ENCODE peak calls at places on chromosomes 6 and 20, in ten cellular contexts. One of them, this sample, is unnamed.

GRCh38 chr6:147808631-147809030 is 300.1 kb downstream of the SAMD5 start:
- DNase-seq in CMK: no peak
- DNase-seq in ELF-1: no peak
- DNase-seq in neural progenitor cell: no peak
- DNase-seq in activated CD4-positive, alpha-beta T cell treated with anti-CD3 and anti-CD28 coated beads, Interleukin-2, amount 10 ng/mL, durations not matched to agents 7 days and 5 days: no peak
- DNase-seq in effector CD8-positive, alpha-beta T cell: no peak
- DNase-seq in AG08395: no peak
- DNase-seq in vagina: no peak
- DNase-seq in mesothelial cell of epicardium: no peak
- DNase-seq in GM20000: no peak
- DNase-seq in this sample: no peak

GRCh38 chr20:3180319-3180718 is 7.0 kb upstream of the LZTS3 start:
- DNase-seq in CMK: no peak
- DNase-seq in ELF-1: no peak
- DNase-seq in neural progenitor cell: no peak
- DNase-seq in activated CD4-positive, alpha-beta T cell treated with anti-CD3 and anti-CD28 coated beads, Interleukin-2, amount 10 ng/mL, durations not matched to agents 7 days and 5 days: no peak
- DNase-seq in effector CD8-positive, alpha-beta T cell: no peak
- DNase-seq in AG08395: no peak
- DNase-seq in vagina: no peak
- DNase-seq in mesothelial cell of epicardium: no peak
- DNase-seq in GM20000: no peak
- DNase-seq in this sample: no peak

GRCh38 chr20:11001767-11002540 is 328.2 kb upstream of the JAG1 start:
- DNase-seq in CMK: no peak
- DNase-seq in ELF-1: no peak
- DNase-seq in neural progenitor cell: no peak
- DNase-seq in activated CD4-positive, alpha-beta T cell treated with anti-CD3 and anti-CD28 coated beads, Interleukin-2, amount 10 ng/mL, durations not matched to agents 7 days and 5 days: no peak
- DNase-seq in effector CD8-positive, alpha-beta T cell: no peak
- DNase-seq in AG08395: peak
- DNase-seq in vagina: no peak
- DNase-seq in mesothelial cell of epicardium: no peak
- DNase-seq in GM20000: no peak
- DNase-seq in this sample: no peak

GRCh38 chr6:89237158-89237557 is 20.0 kb upstream of the GABRR1 start:
- DNase-seq in CMK: no peak
- DNase-seq in ELF-1: no peak
- DNase-seq in neural progenitor cell: no peak
- DNase-seq in activated CD4-positive, alpha-beta T cell treated with anti-CD3 and anti-CD28 coated beads, Interleukin-2, amount 10 ng/mL, durations not matched to agents 7 days and 5 days: no peak
- DNase-seq in effector CD8-positive, alpha-beta T cell: no peak
- DNase-seq in AG08395: no peak
- DNase-seq in vagina: no peak
- DNase-seq in mesothelial cell of epicardium: no peak
- DNase-seq in GM20000: no peak
- DNase-seq in this sample: no peak

GRCh38 chr6:69827491-69827890 is 30.7 kb upstream of the LMBRD1 start:
- DNase-seq in CMK: no peak
- DNase-seq in ELF-1: no peak
- DNase-seq in neural progenitor cell: no peak
- DNase-seq in activated CD4-positive, alpha-beta T cell treated with anti-CD3 and anti-CD28 coated beads, Interleukin-2, amount 10 ng/mL, durations not matched to agents 7 days and 5 days: no peak
- DNase-seq in effector CD8-positive, alpha-beta T cell: no peak
- DNase-seq in AG08395: peak
- DNase-seq in vagina: no peak
- DNase-seq in mesothelial cell of epicardium: no peak
- DNase-seq in GM20000: no peak
- DNase-seq in this sample: no peak

GRCh38 chr20:46111028-46111835 is 6.9 kb upstream of the CD40 start:
- DNase-seq in CMK: no peak
- DNase-seq in ELF-1: no peak
- DNase-seq in neural progenitor cell: no peak
- DNase-seq in activated CD4-positive, alpha-beta T cell treated with anti-CD3 and anti-CD28 coated beads, Interleukin-2, amount 10 ng/mL, durations not matched to agents 7 days and 5 days: peak
- DNase-seq in effector CD8-positive, alpha-beta T cell: no peak
- DNase-seq in AG08395: no peak
- DNase-seq in vagina: no peak
- DNase-seq in mesothelial cell of epicardium: no peak
- DNase-seq in GM20000: peak
- DNase-seq in this sample: no peak

GRCh38 chr6:11366934-11367637 is 134.6 kb upstream of the NEDD9 start:
- DNase-seq in CMK: no peak
- DNase-seq in ELF-1: no peak
- DNase-seq in neural progenitor cell: peak
- DNase-seq in activated CD4-positive, alpha-beta T cell treated with anti-CD3 and anti-CD28 coated beads, Interleukin-2, amount 10 ng/mL, durations not matched to agents 7 days and 5 days: no peak
- DNase-seq in effector CD8-positive, alpha-beta T cell: no peak
- DNase-seq in AG08395: peak
- DNase-seq in vagina: no peak
- DNase-seq in mesothelial cell of epicardium: no peak
- DNase-seq in GM20000: no peak
- DNase-seq in this sample: no peak

GRCh38 chr6:1950631-1951030 is 294.8 kb downstream of the GMDS start:
- DNase-seq in CMK: no peak
- DNase-seq in ELF-1: no peak
- DNase-seq in neural progenitor cell: no peak
- DNase-seq in activated CD4-positive, alpha-beta T cell treated with anti-CD3 and anti-CD28 coated beads, Interleukin-2, amount 10 ng/mL, durations not matched to agents 7 days and 5 days: no peak
- DNase-seq in effector CD8-positive, alpha-beta T cell: no peak
- DNase-seq in AG08395: no peak
- DNase-seq in vagina: no peak
- DNase-seq in mesothelial cell of epicardium: no peak
- DNase-seq in GM20000: no peak
- DNase-seq in this sample: no peak

GRCh38 chr6:16805190-16805860 is 44.1 kb upstream of the ATXN1 start:
- DNase-seq in CMK: no peak
- DNase-seq in ELF-1: peak
- DNase-seq in neural progenitor cell: no peak
- DNase-seq in activated CD4-positive, alpha-beta T cell treated with anti-CD3 and anti-CD28 coated beads, Interleukin-2, amount 10 ng/mL, durations not matched to agents 7 days and 5 days: no peak
- DNase-seq in effector CD8-positive, alpha-beta T cell: no peak
- DNase-seq in AG08395: no peak
- DNase-seq in vagina: no peak
- DNase-seq in mesothelial cell of epicardium: no peak
- DNase-seq in GM20000: no peak
- DNase-seq in this sample: no peak

GRCh38 chr6:133341607-133342158 is 100.5 kb downstream of the EYA4 start:
- DNase-seq in CMK: no peak
- DNase-seq in ELF-1: no peak
- DNase-seq in neural progenitor cell: no peak
- DNase-seq in activated CD4-positive, alpha-beta T cell treated with anti-CD3 and anti-CD28 coated beads, Interleukin-2, amount 10 ng/mL, durations not matched to agents 7 days and 5 days: no peak
- DNase-seq in effector CD8-positive, alpha-beta T cell: no peak
- DNase-seq in AG08395: no peak
- DNase-seq in vagina: no peak
- DNase-seq in mesothelial cell of epicardium: no peak
- DNase-seq in GM20000: no peak
- DNase-seq in this sample: no peak

GRCh38 chr6:40685771-40686170 is 98.6 kb upstream of the LRFN2 start:
- DNase-seq in CMK: no peak
- DNase-seq in ELF-1: no peak
- DNase-seq in neural progenitor cell: no peak
- DNase-seq in activated CD4-positive, alpha-beta T cell treated with anti-CD3 and anti-CD28 coated beads, Interleukin-2, amount 10 ng/mL, durations not matched to agents 7 days and 5 days: no peak
- DNase-seq in effector CD8-positive, alpha-beta T cell: no peak
- DNase-seq in AG08395: no peak
- DNase-seq in vagina: no peak
- DNase-seq in mesothelial cell of epicardium: no peak
- DNase-seq in GM20000: no peak
- DNase-seq in this sample: no peak

GRCh38 chr6:137147195-137147594 is 26.2 kb downstream of the IL22RA2 start:
- DNase-seq in CMK: no peak
- DNase-seq in ELF-1: no peak
- DNase-seq in neural progenitor cell: no peak
- DNase-seq in activated CD4-positive, alpha-beta T cell treated with anti-CD3 and anti-CD28 coated beads, Interleukin-2, amount 10 ng/mL, durations not matched to agents 7 days and 5 days: no peak
- DNase-seq in effector CD8-positive, alpha-beta T cell: no peak
- DNase-seq in AG08395: no peak
- DNase-seq in vagina: no peak
- DNase-seq in mesothelial cell of epicardium: no peak
- DNase-seq in GM20000: no peak
- DNase-seq in this sample: no peak

GRCh38 chr6:123655520-123656306 is 19.0 kb upstream of the TRDN start:
- DNase-seq in CMK: no peak
- DNase-seq in ELF-1: no peak
- DNase-seq in neural progenitor cell: no peak
- DNase-seq in activated CD4-positive, alpha-beta T cell treated with anti-CD3 and anti-CD28 coated beads, Interleukin-2, amount 10 ng/mL, durations not matched to agents 7 days and 5 days: no peak
- DNase-seq in effector CD8-positive, alpha-beta T cell: no peak
- DNase-seq in AG08395: no peak
- DNase-seq in vagina: no peak
- DNase-seq in mesothelial cell of epicardium: no peak
- DNase-seq in GM20000: peak
- DNase-seq in this sample: no peak

GRCh38 chr20:54794110-54794509 is 318.7 kb downstream of the DOK5 start:
- DNase-seq in CMK: no peak
- DNase-seq in ELF-1: peak
- DNase-seq in neural progenitor cell: no peak
- DNase-seq in activated CD4-positive, alpha-beta T cell treated with anti-CD3 and anti-CD28 coated beads, Interleukin-2, amount 10 ng/mL, durations not matched to agents 7 days and 5 days: no peak
- DNase-seq in effector CD8-positive, alpha-beta T cell: no peak
- DNase-seq in AG08395: no peak
- DNase-seq in vagina: no peak
- DNase-seq in mesothelial cell of epicardium: no peak
- DNase-seq in GM20000: no peak
- DNase-seq in this sample: no peak

GRCh38 chr6:134235937-134236751 is 81.8 kb downstream of the SGK1 start:
- DNase-seq in CMK: no peak
- DNase-seq in ELF-1: no peak
- DNase-seq in neural progenitor cell: no peak
- DNase-seq in activated CD4-positive, alpha-beta T cell treated with anti-CD3 and anti-CD28 coated beads, Interleukin-2, amount 10 ng/mL, durations not matched to agents 7 days and 5 days: no peak
- DNase-seq in effector CD8-positive, alpha-beta T cell: no peak
- DNase-seq in AG08395: peak
- DNase-seq in vagina: no peak
- DNase-seq in mesothelial cell of epicardium: no peak
- DNase-seq in GM20000: peak
- DNase-seq in this sample: no peak

GRCh38 chr6:151291145-151292055 is 51.6 kb downstream of the AKAP12 start:
- DNase-seq in CMK: no peak
- DNase-seq in ELF-1: peak
- DNase-seq in neural progenitor cell: peak
- DNase-seq in activated CD4-positive, alpha-beta T cell treated with anti-CD3 and anti-CD28 coated beads, Interleukin-2, amount 10 ng/mL, durations not matched to agents 7 days and 5 days: no peak
- DNase-seq in effector CD8-positive, alpha-beta T cell: no peak
- DNase-seq in AG08395: no peak
- DNase-seq in vagina: no peak
- DNase-seq in mesothelial cell of epicardium: peak
- DNase-seq in GM20000: no peak
- DNase-seq in this sample: no peak

GRCh38 chr20:37984018-37984785 is 49.1 kb downstream of the TTI1 start:
- DNase-seq in CMK: no peak
- DNase-seq in ELF-1: no peak
- DNase-seq in neural progenitor cell: no peak
- DNase-seq in activated CD4-positive, alpha-beta T cell treated with anti-CD3 and anti-CD28 coated beads, Interleukin-2, amount 10 ng/mL, durations not matched to agents 7 days and 5 days: no peak
- DNase-seq in effector CD8-positive, alpha-beta T cell: no peak
- DNase-seq in AG08395: no peak
- DNase-seq in vagina: peak
- DNase-seq in mesothelial cell of epicardium: no peak
- DNase-seq in GM20000: no peak
- DNase-seq in this sample: no peak

GRCh38 chr20:44644384-44645131 is 6.9 kb downstream of the ADA start:
- DNase-seq in CMK: no peak
- DNase-seq in ELF-1: no peak
- DNase-seq in neural progenitor cell: no peak
- DNase-seq in activated CD4-positive, alpha-beta T cell treated with anti-CD3 and anti-CD28 coated beads, Interleukin-2, amount 10 ng/mL, durations not matched to agents 7 days and 5 days: peak
- DNase-seq in effector CD8-positive, alpha-beta T cell: no peak
- DNase-seq in AG08395: no peak
- DNase-seq in vagina: no peak
- DNase-seq in mesothelial cell of epicardium: no peak
- DNase-seq in GM20000: peak
- DNase-seq in this sample: no peak

GRCh38 chr6:101089640-101090039 is 208.5 kb upstream of the ASCC3 start:
- DNase-seq in CMK: no peak
- DNase-seq in ELF-1: no peak
- DNase-seq in neural progenitor cell: no peak
- DNase-seq in activated CD4-positive, alpha-beta T cell treated with anti-CD3 and anti-CD28 coated beads, Interleukin-2, amount 10 ng/mL, durations not matched to agents 7 days and 5 days: no peak
- DNase-seq in effector CD8-positive, alpha-beta T cell: no peak
- DNase-seq in AG08395: no peak
- DNase-seq in vagina: no peak
- DNase-seq in mesothelial cell of epicardium: no peak
- DNase-seq in GM20000: no peak
- DNase-seq in this sample: no peak

GRCh38 chr6:150373260-150373701 is 4.5 kb downstream of the IYD start:
- DNase-seq in CMK: no peak
- DNase-seq in ELF-1: no peak
- DNase-seq in neural progenitor cell: no peak
- DNase-seq in activated CD4-positive, alpha-beta T cell treated with anti-CD3 and anti-CD28 coated beads, Interleukin-2, amount 10 ng/mL, durations not matched to agents 7 days and 5 days: no peak
- DNase-seq in effector CD8-positive, alpha-beta T cell: no peak
- DNase-seq in AG08395: peak
- DNase-seq in vagina: no peak
- DNase-seq in mesothelial cell of epicardium: no peak
- DNase-seq in GM20000: no peak
- DNase-seq in this sample: no peak

GRCh38 chr6:5466459-5466858 is 205.1 kb downstream of the FARS2 start:
- DNase-seq in CMK: no peak
- DNase-seq in ELF-1: no peak
- DNase-seq in neural progenitor cell: no peak
- DNase-seq in activated CD4-positive, alpha-beta T cell treated with anti-CD3 and anti-CD28 coated beads, Interleukin-2, amount 10 ng/mL, durations not matched to agents 7 days and 5 days: no peak
- DNase-seq in effector CD8-positive, alpha-beta T cell: no peak
- DNase-seq in AG08395: peak
- DNase-seq in vagina: no peak
- DNase-seq in mesothelial cell of epicardium: no peak
- DNase-seq in GM20000: no peak
- DNase-seq in this sample: no peak

This sample was measured in activated naive CD8-positive, alpha-beta T cell treated with anti-CD3 and anti-CD28 coated beads, Interleukin-2, amount 50 U/mL, for 16 hours.